ENCODE peak calls at places on chromosomes 2 and 18, in seven cellular contexts. Y, Z, Q, M, U, E and P are unnamed samples.

GRCh38 chr2:226792155-226792871 is 7.3 kb downstream of the IRS1 start:
- DNase-seq in M (no peak), Q (no peak), Z (no peak), U (no peak), Y (no peak), E (no peak), P (no peak)

GRCh38 chr2:7674606-7675005 is 757.4 kb downstream of the RNF144A start:
- DNase-seq in M (no peak), Q (no peak), Y (peak; percentile 34), U (no peak), Z (no peak), E (no peak), P (no peak)

GRCh38 chr2:241073166-241074064 is 28.7 kb downstream of the MTERF4 start:
- DNase-seq in Z (no peak), Q (no peak), M (no peak), U (no peak), E (no peak), Y (no peak), P (no peak)

GRCh38 chr2:70948350-70949003 is 12.8 kb downstream of the ATP6V1B1 start:
- DNase-seq in E (peak; percentile 79), Q (peak; percentile 48), Z (peak; percentile 65), M (peak; percentile 85), Y (peak; percentile 93), U (peak; percentile 29), P (peak; percentile 43)

GRCh38 chr2:184053326-184053725 is 545.0 kb upstream of the ZNF804A start:
- DNase-seq in Y (no peak), Q (no peak), Z (no peak), M (no peak), U (no peak), E (no peak), P (no peak)

GRCh38 chr18:50862401-50862800 is 16.5 kb upstream of the ME2 start:
- DNase-seq in U (no peak), Y (no peak), E (peak; percentile 80), Q (no peak), Z (no peak), M (no peak), P (no peak)

GRCh38 chr2:54048117-54048785 is 67.2 kb upstream of the ACYP2 start:
- DNase-seq in M (no peak), Z (peak; percentile 5), E (peak; percentile 12), U (no peak), Q (no peak), Y (no peak), P (no peak)

GRCh38 chr18:70291295-70291574 is 2.4 kb downstream of the SOCS6 start:
- DNase-seq in Q (no peak), U (no peak), Z (no peak), M (no peak), Y (no peak), E (no peak), P (no peak)

GRCh38 chr2:130824492-130825061 is 12.1 kb upstream of the ARHGEF4 start:
- DNase-seq in E (peak; percentile 40), Z (peak; percentile 86), M (no peak), U (peak; percentile 83), Q (peak; percentile 76), Y (peak; percentile 56), P (peak; percentile 90)

GRCh38 chr2:240430595-240430994 is 4.9 kb upstream of the GPC1 start:
- DNase-seq in Z (no peak), Q (no peak), M (no peak), U (no peak), Y (no peak), E (no peak), P (no peak)

GRCh38 chr18:33821503-33821902 is 243.5 kb downstream of the ASXL3 start:
- DNase-seq in U (no peak), E (no peak), Q (peak; percentile 11), M (no peak), Y (no peak), Z (no peak), P (peak; percentile 72)

GRCh38 chr2:21034156-21034971 is 9.5 kb downstream of the APOB start:
- DNase-seq in Z (no peak), Y (no peak), M (no peak), E (no peak), Q (no peak), U (no peak), P (no peak)

GRCh38 chr18:49238433-49239042 is 221.9 kb downstream of the DYM start:
- DNase-seq in Q (peak; percentile 8), Z (peak; percentile 31), Y (peak; percentile 19), U (peak; percentile 4), E (peak; percentile 57), M (no peak), P (no peak)

GRCh38 chr18:4134691-4135090 is 320.4 kb downstream of the DLGAP1 start:
- DNase-seq in Q (no peak), Y (no peak), U (no peak), M (no peak), Z (no peak), E (no peak), P (no peak)

GRCh38 chr2:127576433-127577207 is 41.1 kb downstream of the MYO7B start:
- DNase-seq in Q (peak; percentile 65), Z (no peak), Y (peak; percentile 95), M (peak; percentile 87), E (no peak), U (no peak), P (no peak)

GRCh38 chr2:47221039-47221438 is 65.9 kb upstream of the STPG4 start:
- DNase-seq in Q (no peak), Z (no peak), Y (peak; percentile 66), E (no peak), U (no peak), M (no peak), P (no peak)

GRCh38 chr18:8802031-8802679 is 96.8 kb downstream of the MTCL1 start:
- DNase-seq in Q (no peak), E (no peak), Z (no peak), U (no peak), M (no peak), Y (no peak), P (no peak)

GRCh38 chr18:79576686-79577351 is 102.8 kb upstream of the CTDP1 start:
- DNase-seq in Y (no peak), Q (no peak), Z (no peak), M (peak; percentile 79), U (no peak), E (no peak), P (no peak)

GRCh38 chr2:69597843-69598610 is 45.5 kb downstream of the AAK1 start:
- DNase-seq in M (no peak), U (no peak), Y (no peak), Z (no peak), Q (no peak), E (no peak), P (no peak)

GRCh38 chr2:160970052-160970846 is 190.0 kb upstream of the TANK start:
- DNase-seq in Q (peak; percentile 69), Z (peak; percentile 15), U (peak; percentile 60), M (no peak), E (peak; percentile 33), Y (peak; percentile 72), P (peak; percentile 60)

GRCh38 chr18:37553633-37554398 is 11.8 kb downstream of the CELF4 start:
- DNase-seq in U (no peak), M (no peak), E (no peak), Q (no peak), Y (no peak), Z (no peak), P (no peak)

GRCh38 chr2:50575232-50575631 is 456.7 kb downstream of the NRXN1 start:
- DNase-seq in Z (no peak), E (no peak), Y (no peak), Q (no peak), M (no peak), U (no peak), P (no peak)

GRCh38 chr2:16320716-16321115 is 344.9 kb downstream of the CYRIA start:
- DNase-seq in E (no peak), U (no peak), Z (no peak), Y (no peak), M (no peak), Q (no peak), P (no peak)

GRCh38 chr2:10900216-10901109 is 11.3 kb upstream of the KCNF1 start:
- DNase-seq in Y (no peak), U (no peak), Z (peak; percentile 68), M (no peak), E (peak; percentile 52), Q (no peak), P (no peak)

GRCh38 chr2:12014088-12014960 is 267.9 kb downstream of the LPIN1 start:
- DNase-seq in Q (peak; percentile 32), Z (no peak), U (no peak), E (no peak), M (no peak), Y (peak; percentile 80), P (no peak)

GRCh38 chr2:199457147-199458016 is at the start of gene SATB2:
- DNase-seq in Y (peak; percentile 69), E (peak; percentile 73), M (peak; percentile 37), Z (peak; percentile 40), Q (peak; percentile 71), U (no peak), P (no peak)

GRCh38 chr18:77899972-77900754 is 650.5 kb downstream of the GALR1 start:
- DNase-seq in Q (no peak), Z (peak; percentile 59), Y (peak; percentile 92), U (no peak), M (peak; percentile 40), E (peak; percentile 51), P (no peak)

GRCh38 chr2:30421551-30422436 is 25.3 kb upstream of the LCLAT1 start:
- DNase-seq in M (no peak), E (no peak), U (no peak), Y (peak; percentile 61), Z (no peak), Q (peak; percentile 74), P (peak; percentile 49)

GRCh38 chr2:26573241-26573925 is 67.8 kb downstream of the CIB4 start:
- DNase-seq in U (no peak), Q (no peak), M (peak; percentile 14), Z (no peak), E (no peak), Y (no peak), P (no peak)

GRCh38 chr2:134320930-134321329 is 67.1 kb downstream of the MGAT5 start:
- DNase-seq in M (no peak), Z (no peak), Q (no peak), U (no peak), E (peak; percentile 84), Y (no peak), P (no peak)

GRCh38 chr18:26415631-26416030 is 132.7 kb downstream of the KCTD1 start:
- DNase-seq in E (no peak), Y (no peak), M (no peak), Z (no peak), U (no peak), Q (no peak), P (no peak)

GRCh38 chr2:99285521-99285920 is 15.5 kb downstream of the LYG1 start:
- DNase-seq in E (no peak), Y (no peak), Q (no peak), M (no peak), U (no peak), Z (no peak), P (no peak)

GRCh38 chr2:160293401-160293911 is 93.4 kb upstream of the ITGB6 start:
- DNase-seq in Q (peak; percentile 66), E (no peak), Y (peak; percentile 77), Z (no peak), M (peak; percentile 28), U (no peak), P (no peak)

GRCh38 chr18:48940854-48941531 is 9.8 kb downstream of the SMAD7 start:
- DNase-seq in E (peak; percentile 91), U (no peak), Z (peak; percentile 82), M (peak; percentile 80), Y (no peak), Q (no peak), P (no peak)

GRCh38 chr2:134124047-134124753 is 129.7 kb upstream of the MGAT5 start:
- DNase-seq in Z (no peak), E (no peak), M (no peak), U (no peak), Q (no peak), Y (no peak), P (no peak)

GRCh38 chr2:85181093-85181685 is 48.0 kb downstream of the TCF7L1 start:
- DNase-seq in M (no peak), Q (no peak), E (no peak), Y (no peak), Z (no peak), U (no peak), P (no peak)

GRCh38 chr2:196486145-196486544 is 153.4 kb upstream of the CCDC150 start:
- DNase-seq in E (no peak), Y (peak; percentile 38), M (no peak), Q (no peak), Z (no peak), U (no peak), P (no peak)

GRCh38 chr2:48248251-48248933 is 281.6 kb upstream of the STON1 start:
- DNase-seq in Y (peak; percentile 86), M (no peak), Z (peak; percentile 72), U (peak; percentile 63), E (no peak), Q (peak; percentile 77), P (peak; percentile 82)